ENCODE peak calls at places on chromosomes 6 and 20, in eight cellular contexts. One of them, this sample, is unnamed.

GRCh38 chr20:63183422-63184146 is 32.3 kb downstream of the YTHDF1 start:
- DNase-seq in stimulated activated CD4-positive, alpha-beta T cell treated with anti-CD3 and anti-CD28 coated beads, Interleukin-2, amount 100 ng/mL, for 48 hours: peak
- DNase-seq in activated naive CD4-positive, alpha-beta T cell treated with anti-CD3 and anti-CD28 coated beads, Interleukin-2, amount 10 ng/mL, durations not matched to agents 7 days and 5 days: peak
- DNase-seq in hepatocyte: peak
- DNase-seq in cerebellar nuclear complex: peak
- DNase-seq in nephron progenitor cell: peak
- DNase-seq in NCI-H1930: peak
- DNase-seq in NCI-H1105: no peak
- DNase-seq in this sample: peak

GRCh38 chr20:32797160-32797468 is 22.6 kb upstream of the MAPRE1 start:
- DNase-seq in hepatocyte: no peak
- DNase-seq in stimulated activated CD4-positive, alpha-beta T cell treated with anti-CD3 and anti-CD28 coated beads, Interleukin-2, amount 100 ng/mL, for 48 hours: no peak
- DNase-seq in NCI-H1930: no peak
- DNase-seq in activated naive CD4-positive, alpha-beta T cell treated with anti-CD3 and anti-CD28 coated beads, Interleukin-2, amount 10 ng/mL, durations not matched to agents 7 days and 5 days: no peak
- DNase-seq in NCI-H1105: no peak
- DNase-seq in nephron progenitor cell: no peak
- DNase-seq in cerebellar nuclear complex: no peak
- DNase-seq in this sample: no peak

GRCh38 chr20:41391587-41392001 is 25.0 kb upstream of the EMILIN3 start:
- DNase-seq in NCI-H1105: no peak
- DNase-seq in activated naive CD4-positive, alpha-beta T cell treated with anti-CD3 and anti-CD28 coated beads, Interleukin-2, amount 10 ng/mL, durations not matched to agents 7 days and 5 days: no peak
- DNase-seq in nephron progenitor cell: no peak
- DNase-seq in NCI-H1930: no peak
- DNase-seq in stimulated activated CD4-positive, alpha-beta T cell treated with anti-CD3 and anti-CD28 coated beads, Interleukin-2, amount 100 ng/mL, for 48 hours: no peak
- DNase-seq in cerebellar nuclear complex: no peak
- DNase-seq in hepatocyte: no peak
- DNase-seq in this sample: no peak

GRCh38 chr20:62066339-62066982 is 780 bp upstream of the TAF4 start:
- DNase-seq in NCI-H1105: peak
- DNase-seq in hepatocyte: peak
- DNase-seq in NCI-H1930: peak
- DNase-seq in stimulated activated CD4-positive, alpha-beta T cell treated with anti-CD3 and anti-CD28 coated beads, Interleukin-2, amount 100 ng/mL, for 48 hours: peak
- DNase-seq in nephron progenitor cell: peak
- DNase-seq in activated naive CD4-positive, alpha-beta T cell treated with anti-CD3 and anti-CD28 coated beads, Interleukin-2, amount 10 ng/mL, durations not matched to agents 7 days and 5 days: peak
- DNase-seq in cerebellar nuclear complex: no peak
- DNase-seq in this sample: peak

GRCh38 chr6:110946498-110946897 is 12.0 kb upstream of the GTF3C6 start:
- DNase-seq in NCI-H1105: no peak
- DNase-seq in cerebellar nuclear complex: no peak
- DNase-seq in NCI-H1930: no peak
- DNase-seq in activated naive CD4-positive, alpha-beta T cell treated with anti-CD3 and anti-CD28 coated beads, Interleukin-2, amount 10 ng/mL, durations not matched to agents 7 days and 5 days: no peak
- DNase-seq in hepatocyte: no peak
- DNase-seq in stimulated activated CD4-positive, alpha-beta T cell treated with anti-CD3 and anti-CD28 coated beads, Interleukin-2, amount 100 ng/mL, for 48 hours: no peak
- DNase-seq in nephron progenitor cell: no peak
- DNase-seq in this sample: no peak

GRCh38 chr6:43682724-43683429 is 4.7 kb downstream of the MRPS18A start:
- DNase-seq in nephron progenitor cell: no peak
- DNase-seq in NCI-H1105: no peak
- DNase-seq in stimulated activated CD4-positive, alpha-beta T cell treated with anti-CD3 and anti-CD28 coated beads, Interleukin-2, amount 100 ng/mL, for 48 hours: no peak
- DNase-seq in activated naive CD4-positive, alpha-beta T cell treated with anti-CD3 and anti-CD28 coated beads, Interleukin-2, amount 10 ng/mL, durations not matched to agents 7 days and 5 days: no peak
- DNase-seq in cerebellar nuclear complex: no peak
- DNase-seq in hepatocyte: no peak
- DNase-seq in NCI-H1930: no peak
- DNase-seq in this sample: peak

GRCh38 chr20:60481051-60481741 is 523.0 kb downstream of the CDH26 start:
- DNase-seq in cerebellar nuclear complex: no peak
- DNase-seq in stimulated activated CD4-positive, alpha-beta T cell treated with anti-CD3 and anti-CD28 coated beads, Interleukin-2, amount 100 ng/mL, for 48 hours: no peak
- DNase-seq in hepatocyte: no peak
- DNase-seq in NCI-H1105: no peak
- DNase-seq in NCI-H1930: no peak
- DNase-seq in nephron progenitor cell: no peak
- DNase-seq in activated naive CD4-positive, alpha-beta T cell treated with anti-CD3 and anti-CD28 coated beads, Interleukin-2, amount 10 ng/mL, durations not matched to agents 7 days and 5 days: no peak
- DNase-seq in this sample: no peak

GRCh38 chr6:158666637-158667359 is 16.9 kb downstream of the SYTL3 start:
- DNase-seq in NCI-H1105: no peak
- DNase-seq in hepatocyte: no peak
- DNase-seq in stimulated activated CD4-positive, alpha-beta T cell treated with anti-CD3 and anti-CD28 coated beads, Interleukin-2, amount 100 ng/mL, for 48 hours: no peak
- DNase-seq in activated naive CD4-positive, alpha-beta T cell treated with anti-CD3 and anti-CD28 coated beads, Interleukin-2, amount 10 ng/mL, durations not matched to agents 7 days and 5 days: no peak
- DNase-seq in nephron progenitor cell: no peak
- DNase-seq in cerebellar nuclear complex: no peak
- DNase-seq in NCI-H1930: no peak
- DNase-seq in this sample: no peak

GRCh38 chr20:51467971-51468626 is 74.4 kb downstream of the NFATC2 start:
- DNase-seq in nephron progenitor cell: no peak
- DNase-seq in hepatocyte: no peak
- DNase-seq in NCI-H1930: no peak
- DNase-seq in NCI-H1105: no peak
- DNase-seq in activated naive CD4-positive, alpha-beta T cell treated with anti-CD3 and anti-CD28 coated beads, Interleukin-2, amount 10 ng/mL, durations not matched to agents 7 days and 5 days: no peak
- DNase-seq in cerebellar nuclear complex: no peak
- DNase-seq in stimulated activated CD4-positive, alpha-beta T cell treated with anti-CD3 and anti-CD28 coated beads, Interleukin-2, amount 100 ng/mL, for 48 hours: no peak
- DNase-seq in this sample: no peak

GRCh38 chr6:122553697-122554096 is 56.5 kb upstream of the PKIB start:
- DNase-seq in cerebellar nuclear complex: no peak
- DNase-seq in stimulated activated CD4-positive, alpha-beta T cell treated with anti-CD3 and anti-CD28 coated beads, Interleukin-2, amount 100 ng/mL, for 48 hours: no peak
- DNase-seq in nephron progenitor cell: no peak
- DNase-seq in NCI-H1105: no peak
- DNase-seq in activated naive CD4-positive, alpha-beta T cell treated with anti-CD3 and anti-CD28 coated beads, Interleukin-2, amount 10 ng/mL, durations not matched to agents 7 days and 5 days: no peak
- DNase-seq in NCI-H1930: no peak
- DNase-seq in hepatocyte: no peak
- DNase-seq in this sample: no peak

GRCh38 chr6:137044366-137045220 is at the start of gene IL20RA:
- DNase-seq in activated naive CD4-positive, alpha-beta T cell treated with anti-CD3 and anti-CD28 coated beads, Interleukin-2, amount 10 ng/mL, durations not matched to agents 7 days and 5 days: peak
- DNase-seq in NCI-H1930: peak
- DNase-seq in nephron progenitor cell: peak
- DNase-seq in stimulated activated CD4-positive, alpha-beta T cell treated with anti-CD3 and anti-CD28 coated beads, Interleukin-2, amount 100 ng/mL, for 48 hours: peak
- DNase-seq in hepatocyte: peak
- DNase-seq in NCI-H1105: no peak
- DNase-seq in cerebellar nuclear complex: no peak
- DNase-seq in this sample: no peak

GRCh38 chr6:28794175-28795002 is 129.4 kb downstream of the TRIM27 start:
- DNase-seq in cerebellar nuclear complex: no peak
- DNase-seq in activated naive CD4-positive, alpha-beta T cell treated with anti-CD3 and anti-CD28 coated beads, Interleukin-2, amount 10 ng/mL, durations not matched to agents 7 days and 5 days: peak
- DNase-seq in nephron progenitor cell: no peak
- DNase-seq in NCI-H1930: no peak
- DNase-seq in hepatocyte: peak
- DNase-seq in stimulated activated CD4-positive, alpha-beta T cell treated with anti-CD3 and anti-CD28 coated beads, Interleukin-2, amount 100 ng/mL, for 48 hours: no peak
- DNase-seq in NCI-H1105: peak
- DNase-seq in this sample: no peak

GRCh38 chr20:62822239-62822787 is 5.5 kb downstream of the COL9A3 start:
- DNase-seq in NCI-H1930: no peak
- DNase-seq in activated naive CD4-positive, alpha-beta T cell treated with anti-CD3 and anti-CD28 coated beads, Interleukin-2, amount 10 ng/mL, durations not matched to agents 7 days and 5 days: no peak
- DNase-seq in nephron progenitor cell: no peak
- DNase-seq in cerebellar nuclear complex: no peak
- DNase-seq in NCI-H1105: no peak
- DNase-seq in hepatocyte: no peak
- DNase-seq in stimulated activated CD4-positive, alpha-beta T cell treated with anti-CD3 and anti-CD28 coated beads, Interleukin-2, amount 100 ng/mL, for 48 hours: no peak
- DNase-seq in this sample: no peak

GRCh38 chr6:134115715-134116074 is 63.3 kb upstream of the SLC2A12 start:
- DNase-seq in stimulated activated CD4-positive, alpha-beta T cell treated with anti-CD3 and anti-CD28 coated beads, Interleukin-2, amount 100 ng/mL, for 48 hours: no peak
- DNase-seq in activated naive CD4-positive, alpha-beta T cell treated with anti-CD3 and anti-CD28 coated beads, Interleukin-2, amount 10 ng/mL, durations not matched to agents 7 days and 5 days: no peak
- DNase-seq in NCI-H1105: no peak
- DNase-seq in nephron progenitor cell: no peak
- DNase-seq in hepatocyte: no peak
- DNase-seq in cerebellar nuclear complex: no peak
- DNase-seq in NCI-H1930: no peak
- DNase-seq in this sample: no peak

GRCh38 chr6:163438940-163439335 is 24.4 kb downstream of the QKI start:
- DNase-seq in stimulated activated CD4-positive, alpha-beta T cell treated with anti-CD3 and anti-CD28 coated beads, Interleukin-2, amount 100 ng/mL, for 48 hours: no peak
- DNase-seq in hepatocyte: peak
- DNase-seq in activated naive CD4-positive, alpha-beta T cell treated with anti-CD3 and anti-CD28 coated beads, Interleukin-2, amount 10 ng/mL, durations not matched to agents 7 days and 5 days: no peak
- DNase-seq in cerebellar nuclear complex: no peak
- DNase-seq in NCI-H1105: peak
- DNase-seq in NCI-H1930: no peak
- DNase-seq in nephron progenitor cell: no peak
- DNase-seq in this sample: peak

GRCh38 chr20:48581167-48581566 is 246.6 kb downstream of the PREX1 start:
- DNase-seq in hepatocyte: no peak
- DNase-seq in NCI-H1930: no peak
- DNase-seq in activated naive CD4-positive, alpha-beta T cell treated with anti-CD3 and anti-CD28 coated beads, Interleukin-2, amount 10 ng/mL, durations not matched to agents 7 days and 5 days: no peak
- DNase-seq in NCI-H1105: no peak
- DNase-seq in stimulated activated CD4-positive, alpha-beta T cell treated with anti-CD3 and anti-CD28 coated beads, Interleukin-2, amount 100 ng/mL, for 48 hours: no peak
- DNase-seq in cerebellar nuclear complex: no peak
- DNase-seq in nephron progenitor cell: no peak
- DNase-seq in this sample: peak

GRCh38 chr20:18087054-18087453 is 29.3 kb upstream of the OVOL2 start:
- DNase-seq in hepatocyte: no peak
- DNase-seq in NCI-H1105: no peak
- DNase-seq in stimulated activated CD4-positive, alpha-beta T cell treated with anti-CD3 and anti-CD28 coated beads, Interleukin-2, amount 100 ng/mL, for 48 hours: no peak
- DNase-seq in activated naive CD4-positive, alpha-beta T cell treated with anti-CD3 and anti-CD28 coated beads, Interleukin-2, amount 10 ng/mL, durations not matched to agents 7 days and 5 days: no peak
- DNase-seq in nephron progenitor cell: no peak
- DNase-seq in cerebellar nuclear complex: no peak
- DNase-seq in NCI-H1930: no peak
- DNase-seq in this sample: no peak

GRCh38 chr6:130098317-130098716 is 79.9 kb downstream of the L3MBTL3 start:
- DNase-seq in nephron progenitor cell: no peak
- DNase-seq in activated naive CD4-positive, alpha-beta T cell treated with anti-CD3 and anti-CD28 coated beads, Interleukin-2, amount 10 ng/mL, durations not matched to agents 7 days and 5 days: no peak
- DNase-seq in hepatocyte: no peak
- DNase-seq in NCI-H1105: no peak
- DNase-seq in cerebellar nuclear complex: no peak
- DNase-seq in stimulated activated CD4-positive, alpha-beta T cell treated with anti-CD3 and anti-CD28 coated beads, Interleukin-2, amount 100 ng/mL, for 48 hours: no peak
- DNase-seq in NCI-H1930: no peak
- DNase-seq in this sample: no peak

GRCh38 chr6:73704260-73704659 is 8.3 kb downstream of the CD109 start:
- DNase-seq in NCI-H1930: no peak
- DNase-seq in activated naive CD4-positive, alpha-beta T cell treated with anti-CD3 and anti-CD28 coated beads, Interleukin-2, amount 10 ng/mL, durations not matched to agents 7 days and 5 days: no peak
- DNase-seq in nephron progenitor cell: no peak
- DNase-seq in stimulated activated CD4-positive, alpha-beta T cell treated with anti-CD3 and anti-CD28 coated beads, Interleukin-2, amount 100 ng/mL, for 48 hours: no peak
- DNase-seq in cerebellar nuclear complex: no peak
- DNase-seq in NCI-H1105: no peak
- DNase-seq in hepatocyte: peak
- DNase-seq in this sample: no peak

GRCh38 chr6:2376429-2377355 is 131.3 kb upstream of the GMDS start:
- DNase-seq in activated naive CD4-positive, alpha-beta T cell treated with anti-CD3 and anti-CD28 coated beads, Interleukin-2, amount 10 ng/mL, durations not matched to agents 7 days and 5 days: no peak
- DNase-seq in nephron progenitor cell: no peak
- DNase-seq in NCI-H1930: no peak
- DNase-seq in cerebellar nuclear complex: no peak
- DNase-seq in NCI-H1105: no peak
- DNase-seq in stimulated activated CD4-positive, alpha-beta T cell treated with anti-CD3 and anti-CD28 coated beads, Interleukin-2, amount 100 ng/mL, for 48 hours: no peak
- DNase-seq in hepatocyte: peak
- DNase-seq in this sample: no peak

This sample was measured in BE2C.